ENCODE peak calls at places on chromosome 10, in eight cellular contexts. A is lower lobe of right lung, M is nephron progenitor cell, P is colonic mucosa, H is GM13977, C is CD14-positive monocyte, V is body of pancreas, B is HCT116. G is an unnamed sample.

GRCh38 chr10:131514454-131514853 is 202.9 kb upstream of the TCERG1L start:
- DNase-seq in A (no peak), M (peak), P (no peak), H (no peak), C (no peak), V (no peak), B (no peak), G (no peak)

GRCh38 chr10:76251773-76252617 is 820.6 kb downstream of the LRMDA start:
- DNase-seq in A (peak), M (peak), P (peak), H (no peak), C (no peak), V (peak), B (no peak), G (peak)

GRCh38 chr10:42594246-42594650 is 44.1 kb downstream of the ZNF33B start:
- DNase-seq in A (no peak), M (no peak), P (no peak), H (no peak), C (no peak), V (no peak), B (no peak), G (no peak)

GRCh38 chr10:44033008-44033407 is 351.9 kb downstream of the CXCL12 start:
- DNase-seq in A (no peak), M (no peak), P (no peak), H (no peak), C (no peak), V (no peak), B (no peak), G (no peak)

GRCh38 chr10:123213192-123213591 is 59.0 kb downstream of the BUB3 start:
- DNase-seq in A (no peak), M (no peak), P (no peak), H (no peak), C (no peak), V (no peak), B (no peak), G (no peak)

GRCh38 chr10:113313048-113313611 is 239.7 kb upstream of the HABP2 start:
- DNase-seq in A (no peak), M (no peak), P (no peak), H (no peak), C (no peak), V (no peak), B (no peak), G (no peak)

GRCh38 chr10:68796609-68797008 is 30.7 kb upstream of the STOX1 start:
- DNase-seq in A (no peak), M (no peak), P (no peak), H (no peak), C (no peak), V (no peak), B (no peak), G (no peak)

GRCh38 chr10:124402273-124402672 is 16.4 kb downstream of the OAT start:
- DNase-seq in A (no peak), M (no peak), P (no peak), H (no peak), C (no peak), V (no peak), B (no peak), G (no peak)

GRCh38 chr10:62811159-62811875 is 4.8 kb downstream of the EGR2 start:
- DNase-seq in A (no peak), M (no peak), P (no peak), H (peak), C (no peak), V (no peak), B (no peak), G (no peak)

GRCh38 chr10:68955414-68955785 is 570 bp upstream of the DDX21 start:
- DNase-seq in A (no peak), M (peak), P (peak), H (no peak), C (no peak), V (no peak), B (no peak), G (peak)

GRCh38 chr10:34732926-34733325 is 82.2 kb downstream of the PARD3 start:
- DNase-seq in A (no peak), M (no peak), P (no peak), H (no peak), C (no peak), V (no peak), B (peak), G (no peak)

GRCh38 chr10:282294-283139 is 147.3 kb downstream of the ZMYND11 start:
- DNase-seq in A (no peak), M (no peak), P (no peak), H (no peak), C (no peak), V (no peak), B (no peak), G (no peak)

DNA sequence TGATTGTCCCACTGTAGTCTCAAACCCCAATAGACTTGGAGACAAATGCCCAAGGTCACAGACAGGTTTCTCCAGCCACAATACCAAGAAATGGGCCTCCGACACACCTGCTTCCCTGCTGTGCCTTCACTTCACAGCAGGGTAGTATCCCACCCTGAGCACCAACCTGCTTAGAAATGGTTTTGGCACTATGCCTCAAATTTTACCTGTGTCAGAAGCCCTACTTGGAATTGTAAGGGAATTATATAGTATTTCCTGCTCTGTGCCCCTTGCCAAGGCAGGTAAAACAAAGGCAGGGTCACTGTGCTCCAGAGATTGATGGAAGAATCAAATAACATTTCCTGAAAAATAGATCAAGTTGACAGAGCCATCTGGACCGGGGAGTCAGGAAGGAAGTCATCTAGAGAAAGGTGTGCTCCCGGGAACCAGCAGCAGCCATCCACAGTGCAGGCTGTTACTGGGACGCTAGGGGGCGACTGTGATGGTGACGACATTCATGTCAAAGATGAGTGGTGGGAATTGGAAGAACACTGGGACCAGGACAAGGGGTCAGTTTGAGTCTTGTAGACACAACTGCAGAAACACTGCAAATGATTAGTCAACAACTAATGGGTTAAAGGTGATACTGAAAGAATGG is 117.8 kb upstream of the AKR1E2 start:
- DNase-seq in A (no peak), M (peak), P (no peak), H (no peak), C (no peak), V (no peak), B (no peak), G (no peak)
- TF ChIP-seq CTCF in A (no peak), M (peak), P (no peak), H (peak), C (peak), V (no peak), B (peak), G (no peak)

GRCh38 chr10:98621630-98622029 is 174.9 kb upstream of the HPS1 start:
- DNase-seq in A (no peak), M (peak), P (no peak), H (no peak), C (no peak), V (no peak), B (no peak), G (no peak)
- TF ChIP-seq CTCF in A (no peak), M (no peak), P (no peak), H (no peak), C (no peak), V (no peak), B (no peak), G (no peak)

GRCh38 chr10:86364551-86365345 is 1.8 kb downstream of the GRID1 start:
- DNase-seq in A (no peak), M (peak), P (no peak), H (no peak), C (peak), V (peak), B (no peak), G (no peak)

GRCh38 chr10:86363833-86364511 is 2.6 kb downstream of the GRID1 start:
- DNase-seq in A (no peak), M (no peak), P (no peak), H (no peak), C (peak), V (peak), B (no peak), G (no peak)

GRCh38 chr10:86362129-86362527 is 4.5 kb downstream of the GRID1 start:
- DNase-seq in A (no peak), M (no peak), P (no peak), H (no peak), C (no peak), V (peak), B (no peak), G (no peak)

GRCh38 chr10:86362566-86363183 is 3.9 kb downstream of the GRID1 start:
- DNase-seq in A (no peak), M (no peak), P (no peak), H (no peak), C (no peak), V (peak), B (no peak), G (peak)

DNA sequence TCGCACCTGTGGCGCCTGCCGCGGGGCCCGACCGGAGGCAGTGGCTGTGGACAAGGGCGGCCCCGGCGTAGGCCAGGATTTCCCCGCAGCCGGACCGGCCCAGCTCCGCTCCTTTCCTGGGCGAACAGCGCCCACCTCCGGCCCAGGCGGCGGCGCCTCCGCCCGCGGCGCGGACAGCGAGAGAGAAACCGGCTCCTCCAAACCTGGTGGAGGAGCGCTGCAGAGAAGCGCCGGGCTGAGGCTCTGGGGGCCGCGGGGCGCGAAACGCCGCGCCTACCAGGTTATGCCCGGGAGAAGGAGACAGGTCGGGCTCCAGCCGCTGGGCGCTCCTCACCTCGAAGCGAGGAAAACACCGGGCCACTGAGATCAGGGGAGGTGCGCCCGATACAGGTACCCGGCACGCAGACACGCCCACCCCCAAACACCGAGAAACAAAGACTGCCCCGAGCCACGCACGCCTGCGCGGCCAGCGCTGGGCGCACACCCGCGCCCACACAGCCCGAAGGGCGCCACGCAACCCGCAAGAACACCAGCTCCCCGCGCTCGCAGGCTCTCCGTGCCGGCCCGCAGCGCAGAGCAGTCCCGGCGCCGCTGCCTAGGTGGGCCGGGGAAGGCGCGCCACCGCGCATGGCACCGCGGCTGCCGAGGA is 3.3 kb downstream of the GRID1 start:
- DNase-seq in A (peak), M (peak), P (no peak), H (peak), C (peak), V (peak), B (no peak), G (no peak)
- TF ChIP-seq CTCF in A (peak), M (peak), P (no peak), H (peak), C (peak), V (peak), B (no peak), G (no peak)

DNA sequence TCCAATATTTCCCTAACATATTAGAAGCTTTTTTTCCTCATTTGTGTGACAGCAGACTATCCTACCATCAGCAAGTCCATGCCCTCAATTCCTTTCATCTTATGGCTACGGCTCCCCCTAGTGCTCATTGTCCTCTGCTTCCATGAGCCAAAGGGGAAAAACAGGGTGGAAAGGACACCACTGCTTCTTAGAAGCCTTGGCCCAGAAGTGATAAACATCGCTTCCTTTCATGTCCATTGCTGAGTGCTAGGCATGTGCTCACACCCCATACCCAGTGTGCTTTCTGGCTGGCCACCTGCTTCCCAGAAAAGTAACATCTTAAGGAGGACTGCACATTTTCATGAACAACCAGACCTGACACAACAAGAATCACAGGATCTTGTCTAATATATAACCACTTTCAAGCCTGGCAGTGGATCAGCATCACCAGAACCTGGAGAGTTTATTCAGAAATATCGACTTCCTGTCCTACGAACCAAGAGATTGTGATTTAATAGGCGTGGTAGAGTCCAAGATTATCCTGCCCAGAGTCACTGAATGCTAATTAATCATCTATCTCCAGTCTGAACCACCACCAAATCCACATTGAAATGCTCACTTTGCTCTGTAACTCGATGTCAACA is 650.5 kb upstream of the SORCS1 start:
- DNase-seq in A (no peak), M (peak), P (peak), H (peak), C (no peak), V (peak), B (no peak), G (peak)
- TF ChIP-seq CTCF in A (peak), M (peak), P (peak), H (peak), C (peak), V (peak), B (no peak), G (peak)

DNA sequence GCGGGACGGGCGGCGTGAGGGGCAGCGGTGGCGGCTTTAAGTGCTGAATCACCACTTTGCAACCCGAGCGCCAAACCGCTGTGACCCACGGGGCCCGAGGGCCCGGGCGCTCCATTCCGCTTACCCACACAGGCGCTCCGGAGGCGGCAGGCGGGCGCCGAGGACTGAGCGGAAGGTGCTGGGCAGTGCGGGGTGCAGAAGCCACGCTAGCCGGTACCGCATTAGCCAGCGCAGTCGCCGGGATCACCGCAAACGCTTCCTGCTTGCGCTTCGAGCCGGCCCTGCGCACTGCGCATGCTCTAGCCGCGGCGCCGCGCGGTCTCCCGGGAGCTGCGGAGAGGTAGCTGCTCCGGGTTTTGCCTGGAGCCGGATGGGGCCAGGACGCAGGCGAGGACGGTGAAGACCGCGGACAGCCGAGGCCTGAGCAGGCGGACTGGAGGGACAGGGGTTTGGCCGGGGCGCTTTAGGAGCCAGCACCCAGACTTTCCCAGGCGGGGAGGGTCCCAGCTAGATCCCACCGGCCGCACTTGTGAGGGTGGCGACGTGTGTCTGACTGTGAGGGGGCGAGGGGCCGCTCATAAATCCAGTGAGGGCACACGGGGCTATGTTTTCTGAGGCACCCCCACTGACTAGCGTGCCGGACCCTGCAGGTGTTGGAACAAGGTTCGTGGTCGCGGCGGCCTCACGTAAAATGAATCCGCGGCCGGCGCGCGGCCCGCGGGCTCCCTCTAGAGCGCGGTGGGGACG is at the start of gene IDE:
- DNase-seq in A (peak), M (peak), P (peak), H (peak), C (peak), V (peak), B (peak), G (peak)
- TF ChIP-seq CTCF in A (no peak), M (peak), P (peak), H (peak), C (no peak), V (peak), B (peak), G (peak)

GRCh38 chr10:100569687-100570517 is 34.2 kb downstream of the HIF1AN start:
- DNase-seq in A (no peak), M (peak), P (no peak), H (no peak), C (no peak), V (peak), B (peak), G (no peak)
- TF ChIP-seq CTCF in A (no peak), M (peak), P (no peak), H (peak), C (no peak), V (peak), B (peak), G (no peak)

GRCh38 chr10:12445701-12446334 is 96.5 kb downstream of the CAMK1D start:
- DNase-seq in A (no peak), M (no peak), P (no peak), H (no peak), C (no peak), V (no peak), B (no peak), G (no peak)

GRCh38 chr10:12438914-12439692 is 89.8 kb downstream of the CAMK1D start:
- DNase-seq in A (no peak), M (no peak), P (peak), H (no peak), C (no peak), V (no peak), B (no peak), G (no peak)

GRCh38 chr10:12448340-12448728 is 99.0 kb downstream of the CAMK1D start:
- DNase-seq in A (no peak), M (no peak), P (no peak), H (no peak), C (no peak), V (no peak), B (no peak), G (no peak)

GRCh38 chr10:12444981-12445700 is 95.8 kb downstream of the CAMK1D start:
- DNase-seq in A (no peak), M (no peak), P (peak), H (no peak), C (no peak), V (no peak), B (no peak), G (no peak)

GRCh38 chr10:12443026-12443425 is 93.7 kb downstream of the CAMK1D start:
- DNase-seq in A (no peak), M (no peak), P (no peak), H (no peak), C (no peak), V (no peak), B (no peak), G (no peak)
- TF ChIP-seq CTCF in A (no peak), M (no peak), P (no peak), H (no peak), C (no peak), V (no peak), B (no peak), G (no peak)

DNA sequence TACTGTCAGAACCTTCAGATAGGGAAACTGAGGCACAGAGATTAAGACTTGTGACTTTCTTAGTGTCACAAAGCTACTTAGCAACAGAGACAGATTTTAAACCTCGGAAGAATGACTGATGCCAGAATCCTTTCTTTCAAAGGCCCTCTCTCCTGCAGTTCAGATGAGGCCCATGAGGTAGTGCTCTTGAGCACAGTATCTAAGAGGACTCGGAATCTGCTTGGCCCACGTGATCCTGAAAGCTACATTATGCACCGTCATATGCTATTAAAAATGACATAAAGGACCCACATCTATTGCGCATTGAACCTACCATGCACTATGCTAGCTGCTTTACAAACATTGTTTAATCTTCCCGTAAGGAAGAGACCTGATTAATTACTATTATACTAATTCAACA is 355.9 kb downstream of the SFMBT2 start:
- DNase-seq in A (no peak), M (peak), P (no peak), H (no peak), C (no peak), V (no peak), B (peak), G (no peak)
- TF ChIP-seq CTCF in A (no peak), M (peak), P (no peak), H (peak), C (peak), V (no peak), B (no peak), G (no peak)

G was measured in mucosa of descending colon.